ENCODE peak calls at places on chromosomes 6 and 20, in seven cellular contexts. U is activated naive CD4-positive, alpha-beta T cell treated with Interleukin-2 at 50 U/mL for 16 hours; X is progenitor cell of endocrine pancreas; I is effector CD4-positive, alpha-beta T cell; B is activated T-cell treated with anti-CD3 and anti-CD28 coated beads for 48 hours; F is psoas muscle; D is tibial artery. Y is an unnamed sample.

GRCh38 chr6:129766959-129767728 is 57.2 kb upstream of the ARHGAP18 start:
- DNase-seq in D (peak), B (peak), I (peak), X (peak), F (peak), U (peak), Y (peak)

GRCh38 chr6:37239511-37239910 is 18.1 kb upstream of the TBC1D22B start:
- DNase-seq in B (no peak), U (no peak), F (no peak), D (no peak), X (no peak), I (no peak), Y (no peak)

GRCh38 chr6:117432273-117432672 is 6.5 kb upstream of the ROS1 start:
- DNase-seq in X (no peak), B (no peak), F (no peak), U (no peak), D (no peak), I (no peak), Y (no peak)

GRCh38 chr6:69286341-69286740 is 510.5 kb downstream of the LMBRD1 start:
- DNase-seq in I (no peak), F (no peak), B (no peak), D (no peak), U (no peak), X (no peak), Y (no peak)

GRCh38 chr6:31651602-31652191 is 764 bp downstream of the BAG6 start:
- DNase-seq in I (no peak), D (peak), X (no peak), F (no peak), U (no peak), B (no peak), Y (peak)

GRCh38 chr6:114312931-114313330 is 29.9 kb downstream of the HS3ST5 start:
- DNase-seq in B (no peak), I (no peak), U (no peak), D (no peak), X (no peak), F (no peak), Y (peak)

GRCh38 chr20:14189794-14190402 is 147.5 kb downstream of the FLRT3 start:
- DNase-seq in B (no peak), X (no peak), F (no peak), U (no peak), D (no peak), I (no peak), Y (peak)

GRCh38 chr6:98593676-98594075 is 240.7 kb upstream of the POU3F2 start:
- DNase-seq in X (no peak), I (no peak), U (no peak), F (no peak), B (no peak), D (no peak), Y (no peak)

GRCh38 chr6:170111816-170112582 is 178.9 kb downstream of the DLL1 start:
- DNase-seq in F (peak), B (no peak), D (peak), X (no peak), I (no peak), U (no peak), Y (no peak)

GRCh38 chr6:134123666-134124208 is 71.3 kb upstream of the SLC2A12 start:
- DNase-seq in F (no peak), I (peak), X (no peak), D (no peak), U (peak), B (no peak), Y (peak)

GRCh38 chr6:153947817-153948447 is 91.1 kb upstream of the OPRM1 start:
- DNase-seq in D (no peak), X (peak), U (no peak), B (no peak), F (no peak), I (no peak), Y (no peak)

GRCh38 chr20:30922129-30922528 is 335.3 kb upstream of the DEFB115 start:
- DNase-seq in B (no peak), U (no peak), F (no peak), I (no peak), X (no peak), D (no peak), Y (no peak)

GRCh38 chr6:92757926-92758325 is 661.4 kb downstream of the EPHA7 start:
- DNase-seq in D (no peak), B (no peak), F (no peak), I (no peak), U (no peak), X (no peak), Y (no peak)

GRCh38 chr6:10901751-10902150 is 14.9 kb downstream of the SYCP2L start:
- DNase-seq in I (no peak), U (no peak), B (no peak), F (no peak), X (no peak), D (no peak), Y (peak)

GRCh38 chr20:46353506-46354206 is 45.4 kb upstream of the CDH22 start:
- DNase-seq in F (no peak), I (no peak), X (no peak), B (no peak), U (no peak), D (no peak), Y (no peak)

GRCh38 chr20:8854566-8854965 is 214.3 kb upstream of the PLCB4 start:
- DNase-seq in X (no peak), D (peak), F (peak), U (no peak), B (no peak), I (no peak), Y (no peak)

Y was measured in MM.1S.